ENCODE peak calls at places on chromosomes 7 and 10, in six cellular contexts. I, J, F, X, R and E are unnamed samples.

GRCh38 chr10:12194752-12195271 is 879 bp downstream of the NUDT5 start:
- DNase-seq in I (no peak), J (no peak), F (no peak), X (no peak), R (no peak), E (no peak)

GRCh38 chr10:116719712-116720111 is 22.7 kb downstream of the HSPA12A start:
- DNase-seq in I (no peak), J (no peak), F (no peak), X (no peak), R (no peak), E (no peak)

GRCh38 chr10:43049081-43049551 is 27.8 kb upstream of the RET start:
- DNase-seq in I (no peak), J (no peak), F (no peak), X (no peak), R (no peak), E (no peak)

GRCh38 chr10:29239569-29240472 is 49.0 kb upstream of the LYZL1 start:
- DNase-seq in I (peak), J (no peak), F (no peak), X (peak), R (no peak), E (no peak)

GRCh38 chr7:147400221-147400689 is 1190.3 kb upstream of the C7orf33 start:
- DNase-seq in I (no peak), J (no peak), F (no peak), X (no peak), R (no peak), E (no peak)

GRCh38 chr10:4283841-4284610 is 499.0 kb upstream of the KLF6 start:
- DNase-seq in I (no peak), J (no peak), F (no peak), X (no peak), R (no peak), E (no peak)

GRCh38 chr7:50852901-50853300 is 70.2 kb upstream of the GRB10 start:
- DNase-seq in I (no peak), J (no peak), F (no peak), X (no peak), R (no peak), E (no peak)

GRCh38 chr7:94386416-94386815 is 8.3 kb upstream of the COL1A2 start:
- DNase-seq in I (no peak), J (no peak), F (no peak), X (no peak), R (no peak), E (no peak)

GRCh38 chr7:74625446-74625845 is 32.1 kb upstream of the GTF2I start:
- DNase-seq in I (peak), J (no peak), F (no peak), X (no peak), R (no peak), E (no peak)

GRCh38 chr10:97748116-97748515 is 11.2 kb downstream of the ZFYVE27 start:
- DNase-seq in I (no peak), J (no peak), F (no peak), X (no peak), R (no peak), E (no peak)

GRCh38 chr7:83178066-83178465 is 15.4 kb upstream of the PCLO start:
- DNase-seq in I (no peak), J (no peak), F (no peak), X (no peak), R (no peak), E (no peak)

GRCh38 chr7:152501506-152501905 is 65.7 kb upstream of the KMT2C start:
- DNase-seq in I (no peak), J (no peak), F (no peak), X (no peak), R (no peak), E (no peak)

GRCh38 chr10:128063736-128064614 is 62.2 kb downstream of the MKI67 start:
- DNase-seq in I (no peak), J (no peak), F (no peak), X (no peak), R (no peak), E (no peak)

GRCh38 chr7:152136623-152137022 is 111.1 kb downstream of the GALNT11 start:
- DNase-seq in I (no peak), J (no peak), F (no peak), X (no peak), R (no peak), E (no peak)

DNA sequence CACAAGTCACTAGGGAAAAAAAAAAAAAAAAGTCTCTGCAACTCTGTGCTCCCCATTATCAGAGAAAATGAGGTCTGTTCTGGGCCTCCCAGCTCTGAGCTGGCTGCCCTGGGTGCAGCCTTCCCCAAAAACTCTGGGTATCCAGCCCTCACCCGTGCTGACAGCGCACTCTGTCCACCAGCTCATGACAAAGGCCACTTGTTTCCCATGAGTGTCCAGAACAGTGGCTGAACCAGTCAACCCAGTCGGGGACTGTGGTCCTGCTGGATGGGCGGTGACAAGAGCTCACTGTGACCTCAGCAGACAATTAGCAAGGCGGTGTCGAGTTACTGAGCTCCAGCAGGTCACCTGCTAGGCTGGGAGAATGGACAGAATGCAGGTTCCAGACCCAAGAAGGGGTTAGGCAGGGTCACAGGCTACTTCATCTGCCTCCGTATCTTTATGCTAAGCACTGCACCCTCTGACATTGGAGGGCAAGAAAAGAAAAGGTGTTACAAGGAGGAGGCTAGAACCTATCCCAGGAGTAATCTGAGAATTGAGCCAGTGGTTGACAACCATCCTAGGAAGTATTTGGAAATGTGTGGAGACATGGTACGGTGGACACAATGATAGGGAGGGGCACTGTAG is 37.2 kb downstream of the DLG5 start:
- DNase-seq in I (peak), J (no peak), F (no peak), X (peak), R (no peak), E (no peak)
- TF ChIP-seq POLR2A in I (peak), J (no peak), F (no peak), X (no peak), R (no peak), E (no peak)

DNA sequence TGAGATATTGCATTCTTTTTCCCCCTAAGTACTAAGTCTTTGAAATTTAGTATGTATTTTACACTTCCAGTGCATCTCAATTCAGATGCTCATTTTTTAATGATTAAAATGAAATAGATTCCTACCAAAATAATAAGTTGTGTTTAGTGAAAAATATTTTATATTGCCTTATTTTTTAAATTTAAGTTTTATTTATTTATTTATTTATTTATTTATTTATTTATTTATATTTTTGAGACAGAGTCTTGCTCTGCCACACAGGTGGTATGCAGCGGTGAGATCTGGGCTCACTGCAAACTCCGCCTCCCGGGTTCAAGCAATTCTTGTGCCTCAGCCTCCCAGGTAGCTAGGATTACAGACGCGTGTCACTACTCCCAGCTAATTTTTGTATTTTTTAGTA is 95.5 kb downstream of the RPS24 start:
- DNase-seq in I (no peak), J (no peak), F (no peak), X (no peak), R (no peak), E (no peak)
- TF ChIP-seq TAF1 in I (no peak), J (no peak), F (no peak), X (no peak), R (no peak), E (no peak)

GRCh38 chr7:28784166-28784870 is 173.8 kb downstream of the TRIL start:
- DNase-seq in I (no peak), J (no peak), F (no peak), X (no peak), R (no peak), E (no peak)
- TF ChIP-seq POLR2AphosphoS5 in I (no peak), J (no peak), F (no peak), X (no peak), R (no peak), E (no peak)

GRCh38 chr10:21372651-21373410 is 152.7 kb downstream of the SKIDA1 start:
- DNase-seq in I (no peak), J (peak), F (peak), X (no peak), R (no peak), E (no peak)
- TF ChIP-seq POLR2A in I (no peak), J (no peak), F (peak), X (no peak), R (no peak), E (no peak)

DNA sequence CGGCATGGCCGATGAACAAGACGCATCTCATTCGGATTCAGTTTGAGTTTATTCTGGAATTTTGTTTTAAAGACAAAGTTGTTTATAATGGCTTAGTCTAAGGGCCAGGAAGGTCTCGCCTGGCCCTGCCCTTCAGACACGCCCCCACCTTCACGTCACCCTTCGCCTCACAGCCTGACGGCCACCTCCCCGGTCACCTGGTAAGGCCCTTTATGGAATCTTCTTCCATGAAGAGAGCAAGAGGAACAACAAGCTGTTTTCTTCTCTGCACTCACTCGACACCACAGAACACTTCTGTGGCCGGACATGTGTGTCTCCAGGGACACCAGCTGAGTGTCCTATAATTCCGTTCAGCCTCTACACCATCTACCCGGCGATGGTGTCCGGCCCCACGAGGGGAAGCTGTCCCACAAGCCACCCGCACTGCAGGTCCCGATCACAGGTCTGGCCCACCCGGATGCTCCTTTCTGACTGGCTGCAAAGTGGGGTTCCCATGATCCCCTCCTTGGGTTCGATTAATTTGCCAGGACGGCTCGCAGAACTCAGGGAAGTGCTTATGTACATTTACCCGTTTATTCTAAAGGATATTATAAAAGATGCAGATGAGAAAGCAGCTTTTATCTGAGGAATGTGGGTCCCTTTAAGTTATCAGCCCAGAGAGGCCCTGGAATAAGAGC is 17.4 kb upstream of the KNDC1 start:
- DNase-seq in I (no peak), J (no peak), F (no peak), X (no peak), R (no peak), E (no peak)
- TF ChIP-seq TAF1 in I (no peak), J (no peak), F (no peak), X (no peak), R (no peak), E (no peak)

DNA sequence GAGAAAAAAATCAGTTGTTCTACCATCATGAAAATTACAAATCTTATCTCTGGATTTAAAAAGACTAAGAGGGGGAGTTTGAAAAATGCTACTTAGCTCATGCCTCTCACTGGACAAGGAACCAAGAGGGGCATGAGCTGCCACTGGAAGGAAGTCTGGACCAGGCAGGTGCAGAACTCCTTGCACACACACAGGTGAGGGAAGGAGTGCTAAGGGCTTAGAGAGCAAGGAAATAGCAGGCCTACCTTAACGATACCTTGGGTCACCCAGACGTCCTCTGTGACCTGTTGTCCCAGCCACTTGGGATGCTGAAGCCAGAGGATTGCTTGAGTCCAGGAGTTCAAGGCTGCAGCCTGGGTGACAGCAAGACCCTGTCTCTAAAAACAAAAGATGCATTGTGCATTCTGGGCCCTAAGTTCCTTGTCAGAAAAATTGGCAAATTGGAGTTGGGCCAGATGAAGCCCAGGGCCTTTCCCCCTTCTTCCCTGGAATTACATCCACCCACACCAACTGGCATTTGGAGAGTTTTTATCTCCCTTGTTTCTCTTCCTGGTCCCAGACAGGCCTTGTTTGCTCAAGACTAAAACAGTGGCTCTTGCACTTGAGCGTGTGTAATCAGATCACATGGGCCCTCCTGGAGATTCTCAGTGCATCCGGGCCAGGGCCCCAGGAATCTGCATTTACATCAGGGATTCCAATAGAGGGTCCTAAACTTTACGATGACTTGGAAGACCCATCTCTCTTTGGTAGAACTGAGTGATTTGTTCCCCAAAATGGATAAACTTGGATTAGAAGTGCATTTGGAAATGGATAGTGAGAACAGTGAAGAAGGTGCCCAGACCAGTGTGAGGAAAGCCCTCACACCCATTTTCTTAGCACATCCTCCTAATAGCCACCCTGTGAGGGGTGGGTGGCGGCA is 3.0 kb downstream of the DDIT4 start:
- DNase-seq in I (peak), J (no peak), F (no peak), X (no peak), R (no peak), E (no peak)
- TF ChIP-seq POLR2AphosphoS5 in I (peak), J (peak), F (peak), X (peak), R (peak), E (peak)

GRCh38 chr10:96610817-96611216 is 24.0 kb upstream of the TM9SF3 start:
- DNase-seq in I (no peak), J (no peak), F (no peak), X (no peak), R (no peak), E (no peak)
- TF ChIP-seq POLR2A in I (no peak), J (no peak), F (no peak), X (no peak), R (no peak), E (no peak)

GRCh38 chr7:45652630-45653029 is 78.5 kb downstream of the ADCY1 start:
- DNase-seq in I (no peak), J (no peak), F (no peak), X (no peak), R (no peak), E (no peak)
- TF ChIP-seq TAF1 in I (no peak), J (no peak), F (no peak), X (no peak), R (no peak), E (no peak)

GRCh38 chr7:1163121-1163520 is 3.1 kb upstream of the ZFAND2A start:
- DNase-seq in I (no peak), J (no peak), F (no peak), X (no peak), R (no peak), E (no peak)

GRCh38 chr7:1160665-1161010 is 642 bp upstream of the ZFAND2A start:
- DNase-seq in I (peak), J (no peak), F (no peak), X (peak), R (no peak), E (peak)

GRCh38 chr7:1156782-1157535 is 3.0 kb downstream of the ZFAND2A start:
- DNase-seq in I (peak), J (no peak), F (no peak), X (peak), R (no peak), E (no peak)

GRCh38 chr7:1158203-1159126 is 1.5 kb downstream of the ZFAND2A start:
- DNase-seq in I (peak), J (no peak), F (no peak), X (peak), R (no peak), E (no peak)

DNA sequence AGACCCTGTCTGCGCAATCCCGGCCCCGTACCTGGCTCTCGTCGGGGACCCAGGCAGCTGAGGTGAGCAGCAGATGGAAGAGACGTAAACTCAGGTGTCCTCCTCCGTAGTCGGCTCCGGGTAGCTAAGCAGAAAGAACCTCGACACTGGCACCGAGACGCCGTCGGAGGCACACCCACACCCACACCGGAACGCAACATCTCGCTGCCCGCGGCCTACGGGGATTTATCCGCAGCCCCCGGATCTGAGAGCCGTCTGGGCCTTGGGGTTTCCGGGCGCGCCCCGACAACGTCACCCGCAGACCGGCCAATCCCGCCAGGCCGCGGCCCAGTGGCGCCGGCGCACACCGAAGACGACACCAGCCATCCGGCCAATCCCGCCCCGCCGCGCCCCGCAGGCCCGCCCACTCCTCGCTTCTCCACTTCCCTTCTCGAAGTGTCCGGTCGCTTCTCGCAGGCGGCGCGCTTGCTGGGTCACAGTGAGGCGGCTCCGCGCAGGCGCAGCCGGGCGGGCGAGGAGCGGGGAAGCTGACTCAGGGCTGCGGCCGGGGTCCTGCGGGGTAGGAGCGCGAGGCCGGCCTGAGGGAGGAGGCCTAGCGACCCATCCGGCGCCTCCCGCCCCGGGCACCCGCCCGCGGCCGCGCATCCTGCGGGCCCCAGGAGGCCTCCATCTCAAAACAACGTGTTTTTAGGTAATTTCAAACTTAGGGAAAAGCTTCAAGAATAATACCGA is at the start of gene ZFAND2A:
- DNase-seq in I (peak), J (peak), F (peak), X (peak), R (peak), E (peak)
- TF ChIP-seq POLR2AphosphoS5 in I (peak), J (peak), F (peak), X (peak), R (peak), E (peak)

GRCh38 chr7:101138149-101138870 is 11.4 kb downstream of the SERPINE1 start:
- DNase-seq in I (peak), J (peak), F (peak), X (peak), R (no peak), E (peak)
- TF ChIP-seq POLR2A in I (peak), J (peak), F (no peak), X (peak), R (no peak), E (no peak)